ENCODE peak calls at places on chromosomes 7 and 10, in seven cellular contexts. One of them, this sample, is unnamed.

GRCh38 chr7:21566094-21566493 is 23.3 kb downstream of the DNAH11 start:
- DNase-seq in IMR-90: no peak
- DNase-seq in GM23248: no peak
- DNase-seq in MM.1S: no peak
- DNase-seq in mesenchymal stem cell: no peak
- DNase-seq in fibroblast of lung: no peak
- DNase-seq in GM23338: no peak
- DNase-seq in this sample: no peak

GRCh38 chr7:86785641-86786040 is 141.9 kb downstream of the GRM3 start:
- DNase-seq in IMR-90: no peak
- DNase-seq in GM23248: no peak
- DNase-seq in MM.1S: peak; percentile 85
- DNase-seq in mesenchymal stem cell: no peak
- DNase-seq in fibroblast of lung: no peak
- DNase-seq in GM23338: no peak
- DNase-seq in this sample: no peak

GRCh38 chr7:29748286-29749099 is 57.8 kb upstream of the WIPF3 start:
- DNase-seq in IMR-90: peak; percentile 45
- DNase-seq in GM23248: peak; percentile 86
- DNase-seq in MM.1S: peak; percentile 65
- DNase-seq in mesenchymal stem cell: peak; percentile 53
- DNase-seq in fibroblast of lung: peak; percentile 65
- DNase-seq in GM23338: peak; percentile 77
- DNase-seq in this sample: peak; percentile 80

GRCh38 chr10:60253490-60253889 is 136.2 kb downstream of the ANK3 start:
- DNase-seq in IMR-90: no peak
- DNase-seq in GM23248: no peak
- DNase-seq in MM.1S: no peak
- DNase-seq in mesenchymal stem cell: no peak
- DNase-seq in fibroblast of lung: no peak
- DNase-seq in GM23338: no peak
- DNase-seq in this sample: no peak

GRCh38 chr7:90660100-90660499 is 64.0 kb downstream of the CDK14 start:
- DNase-seq in IMR-90: no peak
- DNase-seq in GM23248: no peak
- DNase-seq in MM.1S: no peak
- DNase-seq in mesenchymal stem cell: no peak
- DNase-seq in fibroblast of lung: no peak
- DNase-seq in GM23338: no peak
- DNase-seq in this sample: no peak

GRCh38 chr10:35685402-35685801 is 43.3 kb upstream of the FZD8 start:
- DNase-seq in IMR-90: no peak
- DNase-seq in GM23248: no peak
- DNase-seq in MM.1S: no peak
- DNase-seq in mesenchymal stem cell: no peak
- DNase-seq in fibroblast of lung: no peak
- DNase-seq in GM23338: no peak
- DNase-seq in this sample: peak; percentile 34

GRCh38 chr10:37700886-37701780 is 156.3 kb downstream of the ZNF248 start:
- DNase-seq in IMR-90: no peak
- DNase-seq in GM23248: no peak
- DNase-seq in MM.1S: peak; percentile 68
- DNase-seq in mesenchymal stem cell: no peak
- DNase-seq in fibroblast of lung: no peak
- DNase-seq in GM23338: no peak
- DNase-seq in this sample: no peak

GRCh38 chr7:17301491-17302101 is 3.1 kb downstream of the AHR start:
- DNase-seq in IMR-90: peak; percentile 43
- DNase-seq in GM23248: peak; percentile 73
- DNase-seq in MM.1S: peak; percentile 43
- DNase-seq in mesenchymal stem cell: peak; percentile 68
- DNase-seq in fibroblast of lung: peak; percentile 72
- DNase-seq in GM23338: peak; percentile 62
- DNase-seq in this sample: peak; percentile 69

GRCh38 chr10:93452143-93452542 is 30.0 kb downstream of the MYOF start:
- DNase-seq in IMR-90: no peak
- DNase-seq in GM23248: no peak
- DNase-seq in MM.1S: no peak
- DNase-seq in mesenchymal stem cell: no peak
- DNase-seq in fibroblast of lung: no peak
- DNase-seq in GM23338: no peak
- DNase-seq in this sample: no peak

GRCh38 chr10:108180883-108181282 is 1016.4 kb upstream of the SORCS1 start:
- DNase-seq in IMR-90: no peak
- DNase-seq in GM23248: peak; percentile 66
- DNase-seq in MM.1S: no peak
- DNase-seq in mesenchymal stem cell: peak; percentile 2
- DNase-seq in fibroblast of lung: no peak
- DNase-seq in GM23338: peak; percentile 5
- DNase-seq in this sample: peak; percentile 24

GRCh38 chr10:128009768-128010167 is 102.9 kb downstream of the PTPRE start:
- DNase-seq in IMR-90: peak; percentile 14
- DNase-seq in GM23248: peak; percentile 33
- DNase-seq in MM.1S: no peak
- DNase-seq in mesenchymal stem cell: peak; percentile 94
- DNase-seq in fibroblast of lung: no peak
- DNase-seq in GM23338: no peak
- DNase-seq in this sample: no peak

GRCh38 chr7:139798892-139799291 is 21.1 kb upstream of the HIPK2 start:
- DNase-seq in IMR-90: no peak
- DNase-seq in GM23248: no peak
- DNase-seq in MM.1S: peak; percentile 41
- DNase-seq in mesenchymal stem cell: no peak
- DNase-seq in fibroblast of lung: no peak
- DNase-seq in GM23338: no peak
- DNase-seq in this sample: no peak

GRCh38 chr10:57992321-57993077 is 275.2 kb downstream of the IPMK start:
- DNase-seq in IMR-90: peak; percentile 19
- DNase-seq in GM23248: no peak
- DNase-seq in MM.1S: peak; percentile 9
- DNase-seq in mesenchymal stem cell: no peak
- DNase-seq in fibroblast of lung: no peak
- DNase-seq in GM23338: peak; percentile 37
- DNase-seq in this sample: peak; percentile 10

GRCh38 chr10:49282306-49282705 is 16.7 kb upstream of the C10orf71 start:
- DNase-seq in IMR-90: no peak
- DNase-seq in GM23248: no peak
- DNase-seq in MM.1S: no peak
- DNase-seq in mesenchymal stem cell: no peak
- DNase-seq in fibroblast of lung: no peak
- DNase-seq in GM23338: no peak
- DNase-seq in this sample: no peak

GRCh38 chr10:49283491-49283890 is 15.5 kb upstream of the C10orf71 start:
- DNase-seq in IMR-90: no peak
- DNase-seq in GM23248: no peak
- DNase-seq in MM.1S: no peak
- DNase-seq in mesenchymal stem cell: no peak
- DNase-seq in fibroblast of lung: no peak
- DNase-seq in GM23338: no peak
- DNase-seq in this sample: no peak

GRCh38 chr10:49282879-49283321 is 16.1 kb upstream of the C10orf71 start:
- DNase-seq in IMR-90: no peak
- DNase-seq in GM23248: no peak
- DNase-seq in MM.1S: no peak
- DNase-seq in mesenchymal stem cell: no peak
- DNase-seq in fibroblast of lung: no peak
- DNase-seq in GM23338: peak; percentile 19
- DNase-seq in this sample: no peak

GRCh38 chr10:49285232-49285631 is 13.7 kb upstream of the C10orf71 start:
- DNase-seq in IMR-90: no peak
- DNase-seq in GM23248: peak; percentile 29
- DNase-seq in MM.1S: peak; percentile 89
- DNase-seq in mesenchymal stem cell: no peak
- DNase-seq in fibroblast of lung: no peak
- DNase-seq in GM23338: no peak
- DNase-seq in this sample: no peak

DNA sequence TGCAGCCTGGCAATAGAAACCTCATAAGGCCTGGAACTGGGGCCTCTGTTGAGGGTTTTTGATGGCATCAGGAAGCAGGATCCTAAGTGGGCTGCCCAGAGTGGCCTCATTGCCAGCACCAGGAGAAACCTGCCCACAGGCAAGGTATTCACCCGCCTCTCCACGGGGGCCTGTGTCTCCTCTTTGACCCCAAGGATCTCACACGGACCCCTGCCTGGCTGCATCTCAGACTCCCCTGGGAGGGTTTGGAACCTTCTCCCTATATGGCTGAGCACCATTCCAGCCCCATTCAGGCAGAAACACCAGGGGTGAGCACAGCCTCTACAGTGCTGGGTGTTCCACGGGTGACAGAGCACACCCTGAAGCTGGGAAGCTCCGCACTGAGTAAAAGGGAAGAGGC is 14.6 kb upstream of the C10orf71 start:
- DNase-seq in IMR-90: no peak
- DNase-seq in GM23248: no peak
- DNase-seq in MM.1S: no peak
- DNase-seq in mesenchymal stem cell: no peak
- DNase-seq in fibroblast of lung: no peak
- DNase-seq in GM23338: no peak
- DNase-seq in this sample: no peak
- H2AFZ ChIP-seq in IMR-90: no peak overlapping the region
- H2AFZ ChIP-seq in GM23248: no peak overlapping the region
- H2AFZ ChIP-seq in MM.1S: no peak overlapping the region
- H2AFZ ChIP-seq in mesenchymal stem cell: no peak overlapping the region
- H2AFZ ChIP-seq in fibroblast of lung: no peak overlapping the region
- H2AFZ ChIP-seq in GM23338: no peak overlapping the region
- H2AFZ ChIP-seq in this sample: no peak overlapping the region

DNA sequence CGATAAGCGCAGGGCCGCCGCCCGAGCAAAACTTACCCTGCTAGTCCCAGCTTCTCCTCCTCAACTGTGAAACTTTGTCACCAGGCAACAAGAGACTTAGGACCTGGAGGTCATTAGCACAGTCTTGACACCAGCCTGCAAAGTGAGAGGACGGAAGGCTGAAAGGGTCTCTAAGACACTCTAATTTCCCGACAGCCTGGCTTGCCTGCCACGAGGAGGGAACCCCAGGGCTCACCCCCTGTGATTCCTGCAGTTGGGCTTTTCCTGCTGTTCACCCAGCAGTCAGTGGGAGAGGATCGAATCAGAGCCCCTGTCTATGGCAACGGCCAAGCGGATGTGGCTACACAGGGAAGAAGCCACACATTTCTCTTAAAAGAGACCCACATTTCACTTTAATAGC is 4.5 kb downstream of the LRRC18 start:
- DNase-seq in IMR-90: no peak
- DNase-seq in GM23248: peak; percentile 4
- DNase-seq in MM.1S: no peak
- DNase-seq in mesenchymal stem cell: no peak
- DNase-seq in fibroblast of lung: no peak
- DNase-seq in GM23338: peak; percentile 11
- DNase-seq in this sample: no peak
- H2AFZ ChIP-seq in IMR-90: no peak overlapping the region
- H2AFZ ChIP-seq in GM23248: no peak overlapping the region
- H2AFZ ChIP-seq in MM.1S: no peak overlapping the region
- H2AFZ ChIP-seq in mesenchymal stem cell: no peak overlapping the region
- H2AFZ ChIP-seq in fibroblast of lung: peak overlapping the region; percentile 1
- H2AFZ ChIP-seq in GM23338: peak overlapping the region; percentile 78
- H2AFZ ChIP-seq in this sample: no peak overlapping the region

DNA sequence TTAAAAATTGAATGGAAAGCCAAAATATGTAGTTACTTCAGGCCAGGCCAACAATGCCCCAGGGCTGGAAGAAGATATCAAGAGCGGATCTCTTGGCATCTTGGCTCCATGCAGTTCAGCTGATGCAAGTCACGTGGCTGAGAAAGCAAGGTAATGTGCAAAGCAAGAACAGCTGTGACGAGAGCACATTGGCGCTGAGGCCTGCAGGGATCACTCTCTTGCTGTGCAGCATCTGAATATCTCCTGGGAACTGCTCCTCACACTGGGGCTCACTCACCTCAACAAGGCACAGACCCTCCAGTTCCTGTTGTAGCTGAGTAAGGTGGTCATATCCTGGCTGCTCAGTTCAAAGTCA is 14.0 kb downstream of the AKR1B1 start:
- DNase-seq in IMR-90: no peak
- DNase-seq in GM23248: no peak
- DNase-seq in MM.1S: no peak
- DNase-seq in mesenchymal stem cell: no peak
- DNase-seq in fibroblast of lung: no peak
- DNase-seq in GM23338: no peak
- DNase-seq in this sample: no peak
- H2AFZ ChIP-seq in IMR-90: no peak overlapping the region
- H2AFZ ChIP-seq in GM23248: no peak overlapping the region
- H2AFZ ChIP-seq in MM.1S: no peak overlapping the region
- H2AFZ ChIP-seq in mesenchymal stem cell: no peak overlapping the region
- H2AFZ ChIP-seq in fibroblast of lung: no peak overlapping the region
- H2AFZ ChIP-seq in GM23338: no peak overlapping the region
- H2AFZ ChIP-seq in this sample: no peak overlapping the region

GRCh38 chr7:98110249-98111022 is 3.8 kb downstream of the LMTK2 start:
- DNase-seq in IMR-90: peak; percentile 9
- DNase-seq in GM23248: no peak
- DNase-seq in MM.1S: no peak
- DNase-seq in mesenchymal stem cell: no peak
- DNase-seq in fibroblast of lung: no peak
- DNase-seq in GM23338: peak; percentile 53
- DNase-seq in this sample: peak; percentile 64

GRCh38 chr7:98107313-98107691 is 640 bp downstream of the LMTK2 start:
- DNase-seq in IMR-90: no peak
- DNase-seq in GM23248: peak; percentile 36
- DNase-seq in MM.1S: peak; percentile 38
- DNase-seq in mesenchymal stem cell: no peak
- DNase-seq in fibroblast of lung: peak; percentile 3
- DNase-seq in GM23338: peak; percentile 39
- DNase-seq in this sample: peak; percentile 50

GRCh38 chr7:98102170-98102569 is 4.5 kb upstream of the LMTK2 start:
- DNase-seq in IMR-90: no peak
- DNase-seq in GM23248: no peak
- DNase-seq in MM.1S: no peak
- DNase-seq in mesenchymal stem cell: no peak
- DNase-seq in fibroblast of lung: no peak
- DNase-seq in GM23338: no peak
- DNase-seq in this sample: no peak

GRCh38 chr7:98106647-98107312 is at the start of gene LMTK2:
- DNase-seq in IMR-90: peak; percentile 86
- DNase-seq in GM23248: peak; percentile 97
- DNase-seq in MM.1S: peak; percentile 90
- DNase-seq in mesenchymal stem cell: peak; percentile 89
- DNase-seq in fibroblast of lung: peak; percentile 88
- DNase-seq in GM23338: peak; percentile 93
- DNase-seq in this sample: peak; percentile 98

GRCh38 chr7:98105942-98106544 is 619 bp upstream of the LMTK2 start:
- DNase-seq in IMR-90: no peak
- DNase-seq in GM23248: no peak
- DNase-seq in MM.1S: no peak
- DNase-seq in mesenchymal stem cell: no peak
- DNase-seq in fibroblast of lung: no peak
- DNase-seq in GM23338: no peak
- DNase-seq in this sample: peak; percentile 28
- H2AFZ ChIP-seq in IMR-90: no peak overlapping the region
- H2AFZ ChIP-seq in GM23248: no peak overlapping the region
- H2AFZ ChIP-seq in MM.1S: no peak overlapping the region
- H2AFZ ChIP-seq in mesenchymal stem cell: no peak overlapping the region
- H2AFZ ChIP-seq in fibroblast of lung: no peak overlapping the region
- H2AFZ ChIP-seq in GM23338: no peak overlapping the region
- H2AFZ ChIP-seq in this sample: no peak overlapping the region

GRCh38 chr10:103855852-103856496 is 598 bp upstream of the SH3PXD2A start:
- DNase-seq in IMR-90: no peak
- DNase-seq in GM23248: no peak
- DNase-seq in MM.1S: no peak
- DNase-seq in mesenchymal stem cell: no peak
- DNase-seq in fibroblast of lung: no peak
- DNase-seq in GM23338: peak; percentile 40
- DNase-seq in this sample: no peak
- H2AFZ ChIP-seq in IMR-90: peak overlapping the region; percentile 68
- H2AFZ ChIP-seq in GM23248: peak overlapping the region; percentile 61
- H2AFZ ChIP-seq in MM.1S: no peak overlapping the region
- H2AFZ ChIP-seq in mesenchymal stem cell: no peak overlapping the region
- H2AFZ ChIP-seq in fibroblast of lung: no peak overlapping the region
- H2AFZ ChIP-seq in GM23338: peak overlapping the region; percentile 98
- H2AFZ ChIP-seq in this sample: peak overlapping the region; percentile 67